ENCODE peak calls at places on chromosomes 5 and 9, in seven cellular contexts. One of them, this sample, is unnamed.

GRCh38 chr5:157449011-157449723 is 10.8 kb upstream of the NIPAL4 start:
- DNase-seq in Peyer's patch: no peak
- DNase-seq in Panc1: no peak
- DNase-seq in lower lobe of right lung: no peak
- DNase-seq in A549: no peak
- DNase-seq in endodermal cell: no peak
- DNase-seq in astrocyte: no peak
- DNase-seq in this sample: no peak

GRCh38 chr9:107929439-107929838 is 439.9 kb upstream of the KLF4 start:
- DNase-seq in Peyer's patch: peak; percentile 63
- DNase-seq in Panc1: no peak
- DNase-seq in lower lobe of right lung: peak; percentile 74
- DNase-seq in A549: no peak
- DNase-seq in endodermal cell: no peak
- DNase-seq in astrocyte: no peak
- DNase-seq in this sample: no peak

GRCh38 chr9:73199886-73200285 is 48.2 kb downstream of the ANXA1 start:
- DNase-seq in Peyer's patch: no peak
- DNase-seq in Panc1: no peak
- DNase-seq in lower lobe of right lung: no peak
- DNase-seq in A549: peak; percentile 88
- DNase-seq in endodermal cell: peak; percentile 78
- DNase-seq in astrocyte: no peak
- DNase-seq in this sample: no peak

GRCh38 chr5:128019391-128019790 is 64.2 kb upstream of the SLC12A2 start:
- DNase-seq in Peyer's patch: no peak
- DNase-seq in Panc1: no peak
- DNase-seq in lower lobe of right lung: no peak
- DNase-seq in A549: no peak
- DNase-seq in endodermal cell: no peak
- DNase-seq in astrocyte: no peak
- DNase-seq in this sample: no peak

GRCh38 chr9:33506626-33507370 is 17.3 kb upstream of the ANKRD18B start:
- DNase-seq in Peyer's patch: no peak
- DNase-seq in Panc1: no peak
- DNase-seq in lower lobe of right lung: no peak
- DNase-seq in A549: peak; percentile 90
- DNase-seq in endodermal cell: no peak
- DNase-seq in astrocyte: peak; percentile 98
- DNase-seq in this sample: no peak

GRCh38 chr9:35690447-35691324 is 961 bp upstream of the TPM2 start:
- DNase-seq in Peyer's patch: peak; percentile 73
- DNase-seq in Panc1: no peak
- DNase-seq in lower lobe of right lung: peak; percentile 77
- DNase-seq in A549: peak; percentile 68
- DNase-seq in endodermal cell: peak; percentile 88
- DNase-seq in astrocyte: peak; percentile 72
- DNase-seq in this sample: peak; percentile 95

GRCh38 chr5:135244620-135245021 is 154.4 kb downstream of the MACROH2A1 start:
- DNase-seq in Peyer's patch: peak; percentile 26
- DNase-seq in Panc1: no peak
- DNase-seq in lower lobe of right lung: no peak
- DNase-seq in A549: no peak
- DNase-seq in endodermal cell: peak; percentile 25
- DNase-seq in astrocyte: no peak
- DNase-seq in this sample: peak; percentile 35

GRCh38 chr9:72333758-72334157 is 31.2 kb downstream of the ZFAND5 start:
- DNase-seq in Peyer's patch: no peak
- DNase-seq in Panc1: no peak
- DNase-seq in lower lobe of right lung: no peak
- DNase-seq in A549: peak; percentile 42
- DNase-seq in endodermal cell: peak; percentile 88
- DNase-seq in astrocyte: no peak
- DNase-seq in this sample: no peak

GRCh38 chr5:157602505-157602904 is 26.9 kb upstream of the ADAM19 start:
- DNase-seq in Peyer's patch: no peak
- DNase-seq in Panc1: no peak
- DNase-seq in lower lobe of right lung: no peak
- DNase-seq in A549: no peak
- DNase-seq in endodermal cell: no peak
- DNase-seq in astrocyte: peak; percentile 55
- DNase-seq in this sample: no peak

GRCh38 chr5:96381526-96381925 is 51.5 kb downstream of the PCSK1 start:
- DNase-seq in Peyer's patch: no peak
- DNase-seq in Panc1: no peak
- DNase-seq in lower lobe of right lung: no peak
- DNase-seq in A549: peak; percentile 27
- DNase-seq in endodermal cell: no peak
- DNase-seq in astrocyte: no peak
- DNase-seq in this sample: no peak

GRCh38 chr9:127149463-127150390 is 27.3 kb upstream of the ANGPTL2 start:
- DNase-seq in Peyer's patch: no peak
- DNase-seq in Panc1: no peak
- DNase-seq in lower lobe of right lung: no peak
- DNase-seq in A549: no peak
- DNase-seq in endodermal cell: no peak
- DNase-seq in astrocyte: no peak
- DNase-seq in this sample: no peak

GRCh38 chr5:170132642-170133448 is 27.1 kb downstream of the FOXI1 start:
- DNase-seq in Peyer's patch: no peak
- DNase-seq in Panc1: no peak
- DNase-seq in lower lobe of right lung: no peak
- DNase-seq in A549: peak; percentile 9
- DNase-seq in endodermal cell: no peak
- DNase-seq in astrocyte: peak; percentile 60
- DNase-seq in this sample: no peak

GRCh38 chr5:95915999-95916686 is 45.5 kb downstream of the ELL2 start:
- DNase-seq in Peyer's patch: no peak
- DNase-seq in Panc1: no peak
- DNase-seq in lower lobe of right lung: no peak
- DNase-seq in A549: no peak
- DNase-seq in endodermal cell: no peak
- DNase-seq in astrocyte: no peak
- DNase-seq in this sample: no peak

GRCh38 chr9:79809931-79810330 is 238.2 kb downstream of the TLE4 start:
- DNase-seq in Peyer's patch: no peak
- DNase-seq in Panc1: no peak
- DNase-seq in lower lobe of right lung: no peak
- DNase-seq in A549: no peak
- DNase-seq in endodermal cell: no peak
- DNase-seq in astrocyte: peak; percentile 95
- DNase-seq in this sample: no peak

GRCh38 chr5:149072376-149072775 is 9.5 kb upstream of the SH3TC2 start:
- DNase-seq in Peyer's patch: no peak
- DNase-seq in Panc1: no peak
- DNase-seq in lower lobe of right lung: no peak
- DNase-seq in A549: no peak
- DNase-seq in endodermal cell: no peak
- DNase-seq in astrocyte: no peak
- DNase-seq in this sample: no peak

GRCh38 chr5:173542964-173543363 is 73.5 kb downstream of the BOD1 start:
- DNase-seq in Peyer's patch: no peak
- DNase-seq in Panc1: no peak
- DNase-seq in lower lobe of right lung: no peak
- DNase-seq in A549: no peak
- DNase-seq in endodermal cell: no peak
- DNase-seq in astrocyte: no peak
- DNase-seq in this sample: no peak

DNA sequence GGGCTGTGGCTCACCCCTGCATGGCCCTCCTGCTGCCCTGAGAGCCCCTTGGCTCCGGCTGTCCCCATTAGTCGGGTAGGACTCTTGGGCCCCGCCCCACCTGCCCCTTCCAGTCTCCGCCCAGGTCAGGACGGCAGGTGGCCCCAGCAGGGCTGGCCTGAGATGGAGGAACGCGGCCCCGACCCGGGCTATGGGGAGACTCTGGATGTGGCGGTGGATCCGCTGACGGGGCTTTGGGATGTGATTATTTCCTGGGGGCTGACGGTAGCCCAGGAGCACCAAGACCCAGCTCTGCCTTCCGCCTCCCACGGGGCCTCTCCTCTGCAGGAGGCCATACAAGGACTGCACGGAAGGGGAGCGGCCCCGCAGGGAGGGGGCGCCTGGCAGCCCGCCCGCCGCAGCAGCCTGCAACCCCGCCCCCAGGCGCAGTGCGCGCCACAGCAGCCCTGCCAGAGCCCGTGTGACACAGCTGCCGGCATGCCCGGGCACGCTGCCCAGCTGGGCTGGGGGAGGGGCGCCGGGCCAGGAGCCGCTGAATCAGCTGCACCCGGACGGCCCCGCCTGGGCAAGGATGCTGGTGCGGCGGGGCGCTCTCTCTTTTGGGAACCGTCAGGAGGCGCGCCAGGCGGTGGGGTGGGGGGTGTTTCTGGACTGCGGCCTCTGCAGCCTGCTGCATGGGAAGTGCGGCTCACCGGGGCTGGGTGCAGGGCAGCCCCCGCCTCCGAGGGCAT is 9.2 kb downstream of the TMEM250 start:
- DNase-seq in Peyer's patch: peak; percentile 95
- DNase-seq in Panc1: no peak
- DNase-seq in lower lobe of right lung: peak; percentile 93
- DNase-seq in A549: peak; percentile 90
- DNase-seq in endodermal cell: peak; percentile 94
- DNase-seq in astrocyte: peak; percentile 74
- DNase-seq in this sample: peak; percentile 98
- TF ChIP-seq CTCF in Peyer's patch: no peak
- TF ChIP-seq CTCF in Panc1: no peak
- TF ChIP-seq CTCF in lower lobe of right lung: no peak
- TF ChIP-seq CTCF in A549: peak; percentile 15
- TF ChIP-seq CTCF in endodermal cell: no peak
- TF ChIP-seq CTCF in astrocyte: no peak
- TF ChIP-seq CTCF in this sample: peak; percentile 11

DNA sequence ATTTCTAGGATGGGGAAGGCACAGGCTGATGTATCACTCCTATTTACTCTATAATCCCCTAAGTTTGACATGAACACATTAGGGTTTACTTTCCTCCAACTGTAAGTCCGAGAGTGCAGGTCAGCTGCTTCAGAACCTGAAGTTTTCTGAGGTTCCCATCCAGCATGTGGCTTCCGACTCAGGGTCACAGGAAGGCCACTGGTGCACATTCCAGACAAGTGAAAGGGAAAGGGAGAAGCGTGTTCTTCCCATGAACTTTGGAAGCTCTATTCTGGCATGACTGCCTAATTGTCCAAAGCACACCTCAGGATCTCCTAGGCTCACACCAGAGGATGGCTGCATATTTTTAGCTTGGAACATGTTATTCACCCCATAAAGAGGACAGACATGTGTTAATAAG is 602.6 kb downstream of the SEMA5A start:
- DNase-seq in Peyer's patch: no peak
- DNase-seq in Panc1: no peak
- DNase-seq in lower lobe of right lung: no peak
- DNase-seq in A549: no peak
- DNase-seq in endodermal cell: no peak
- DNase-seq in astrocyte: peak; percentile 45
- DNase-seq in this sample: no peak
- H3K4me3 ChIP-seq in Peyer's patch: no peak overlapping the region
- H3K4me3 ChIP-seq in Panc1: no peak overlapping the region
- H3K4me3 ChIP-seq in lower lobe of right lung: no peak overlapping the region
- H3K4me3 ChIP-seq in A549: no peak overlapping the region
- H3K4me3 ChIP-seq in endodermal cell: no peak overlapping the region
- H3K4me3 ChIP-seq in astrocyte: no peak overlapping the region
- H3K4me3 ChIP-seq in this sample: no peak overlapping the region

DNA sequence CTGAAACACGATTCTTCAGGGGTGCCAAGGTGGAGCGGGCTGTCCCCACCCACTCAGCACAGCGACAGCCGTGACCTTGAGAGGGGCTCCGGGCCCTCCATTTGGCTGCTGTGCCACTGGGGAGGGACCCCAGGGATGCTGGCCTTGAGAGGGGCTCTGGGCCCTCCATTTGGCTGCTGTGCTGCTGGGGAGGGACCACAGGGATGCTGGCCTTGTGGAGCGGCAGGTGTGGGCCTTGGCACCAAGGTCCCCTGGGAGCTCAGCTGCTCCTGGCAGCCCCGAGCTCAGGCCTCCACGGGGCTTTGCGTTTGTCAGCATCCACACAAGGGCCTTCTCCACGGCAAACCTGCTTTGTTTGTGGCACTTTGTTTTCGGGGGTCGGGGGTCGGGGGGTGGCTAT is 137.6 kb upstream of the LPCAT1 start:
- DNase-seq in Peyer's patch: no peak
- DNase-seq in Panc1: no peak
- DNase-seq in lower lobe of right lung: no peak
- DNase-seq in A549: no peak
- DNase-seq in endodermal cell: peak; percentile 35
- DNase-seq in astrocyte: no peak
- DNase-seq in this sample: peak; percentile 44
- H3K27ac ChIP-seq in Peyer's patch: no peak overlapping the region
- H3K27ac ChIP-seq in Panc1: no peak overlapping the region
- H3K27ac ChIP-seq in lower lobe of right lung: no peak overlapping the region
- H3K27ac ChIP-seq in A549: no peak overlapping the region
- H3K27ac ChIP-seq in endodermal cell: no peak overlapping the region
- H3K27ac ChIP-seq in astrocyte: no peak overlapping the region
- H3K27ac ChIP-seq in this sample: no peak overlapping the region

GRCh38 chr5:64682608-64683007 is 7.7 kb upstream of the SHISAL2B start:
- DNase-seq in Peyer's patch: no peak
- DNase-seq in Panc1: no peak
- DNase-seq in lower lobe of right lung: no peak
- DNase-seq in A549: peak; percentile 29
- DNase-seq in endodermal cell: peak; percentile 77
- DNase-seq in astrocyte: no peak
- DNase-seq in this sample: no peak

GRCh38 chr5:64678400-64678799 is 11.9 kb upstream of the SHISAL2B start:
- DNase-seq in Peyer's patch: no peak
- DNase-seq in Panc1: no peak
- DNase-seq in lower lobe of right lung: no peak
- DNase-seq in A549: no peak
- DNase-seq in endodermal cell: no peak
- DNase-seq in astrocyte: no peak
- DNase-seq in this sample: no peak

DNA sequence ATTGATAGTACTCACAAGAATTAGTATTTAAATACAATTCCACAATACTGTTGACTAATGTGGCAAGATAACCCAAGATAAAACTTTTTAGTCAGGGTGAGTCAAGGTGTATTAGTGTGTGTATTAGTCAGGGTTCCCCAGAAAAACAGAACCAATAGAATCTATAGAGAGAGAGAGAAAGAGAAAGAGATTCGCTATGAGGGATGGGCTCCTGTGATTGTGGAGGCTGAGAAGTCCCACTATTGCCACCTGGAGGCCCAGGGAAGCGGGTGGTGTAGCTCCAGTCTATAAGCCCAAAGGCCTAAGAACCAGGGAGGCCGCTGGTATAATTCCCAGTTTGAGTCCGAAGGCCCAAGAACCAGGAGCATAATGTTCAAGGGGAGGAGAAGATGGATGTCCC is 10.0 kb upstream of the SHISAL2B start:
- DNase-seq in Peyer's patch: no peak
- DNase-seq in Panc1: no peak
- DNase-seq in lower lobe of right lung: no peak
- DNase-seq in A549: peak; percentile 29
- DNase-seq in endodermal cell: peak; percentile 74
- DNase-seq in astrocyte: no peak
- DNase-seq in this sample: no peak
- TF ChIP-seq CTCF in Peyer's patch: no peak
- TF ChIP-seq CTCF in Panc1: peak; percentile 39
- TF ChIP-seq CTCF in lower lobe of right lung: no peak
- TF ChIP-seq CTCF in A549: no peak
- TF ChIP-seq CTCF in endodermal cell: peak; percentile 73
- TF ChIP-seq CTCF in astrocyte: no peak
- TF ChIP-seq CTCF in this sample: no peak

This sample was measured in kidney.